ENCODE peak calls at places on chromosomes 12 and 14, in eight cellular contexts. A, E, D, M, J, B, N and T are unnamed samples.

GRCh38 chr14:24634158-24634557 is at the start of gene GZMB:
- DNase-seq in A (no peak), E (no peak), D (no peak), M (no peak), J (no peak), B (peak), N (no peak), T (no peak)

GRCh38 chr14:96119947-96120346 is 80.8 kb downstream of the C14orf132 start:
- DNase-seq in A (no peak), E (no peak), D (no peak), M (no peak), J (no peak), B (no peak), N (no peak), T (no peak)

GRCh38 chr12:69898236-69898635 is 73.2 kb downstream of the MYRFL start:
- DNase-seq in A (no peak), E (no peak), D (no peak), M (no peak), J (no peak), B (no peak), N (no peak), T (no peak)

GRCh38 chr12:124577374-124577773 is 10.0 kb upstream of the NCOR2 start:
- DNase-seq in A (no peak), E (no peak), D (no peak), M (no peak), J (no peak), B (no peak), N (no peak), T (no peak)

GRCh38 chr12:29759950-29760349 is 23.8 kb downstream of the TMTC1 start:
- DNase-seq in A (no peak), E (no peak), D (no peak), M (no peak), J (no peak), B (no peak), N (no peak), T (no peak)

GRCh38 chr12:53061404-53062010 is 11.6 kb downstream of the TNS2 start:
- DNase-seq in A (peak), E (peak), D (no peak), M (peak), J (peak), B (no peak), N (peak), T (no peak)

GRCh38 chr14:81336009-81336408 is 64.1 kb downstream of the STON2 start:
- DNase-seq in A (no peak), E (no peak), D (no peak), M (no peak), J (no peak), B (no peak), N (no peak), T (no peak)

GRCh38 chr12:122830517-122831214 is 4.6 kb upstream of the HIP1R start:
- DNase-seq in A (no peak), E (peak), D (no peak), M (no peak), J (no peak), B (no peak), N (peak), T (no peak)

GRCh38 chr14:92956961-92957360 is 34.0 kb downstream of the CHGA start:
- DNase-seq in A (no peak), E (no peak), D (no peak), M (no peak), J (no peak), B (peak), N (no peak), T (no peak)

GRCh38 chr12:30779578-30779977 is 24.8 kb upstream of the CAPRIN2 start:
- DNase-seq in A (no peak), E (no peak), D (no peak), M (no peak), J (no peak), B (no peak), N (no peak), T (no peak)

GRCh38 chr14:79643132-79643531 is 568.2 kb downstream of the DIO2 start:
- DNase-seq in A (no peak), E (no peak), D (no peak), M (no peak), J (no peak), B (no peak), N (no peak), T (no peak)

GRCh38 chr12:17203497-17203896 is 597.5 kb upstream of the LMO3 start:
- DNase-seq in A (no peak), E (no peak), D (no peak), M (no peak), J (no peak), B (no peak), N (no peak), T (no peak)

GRCh38 chr12:113819495-113819894 is 146.6 kb downstream of the RBM19 start:
- DNase-seq in A (no peak), E (no peak), D (no peak), M (no peak), J (no peak), B (no peak), N (no peak), T (no peak)

GRCh38 chr14:65349100-65349499 is 63.4 kb upstream of the FUT8 start:
- DNase-seq in A (no peak), E (no peak), D (no peak), M (peak), J (no peak), B (no peak), N (no peak), T (no peak)

GRCh38 chr12:125533434-125534029 is 468.3 kb downstream of the AACS start:
- DNase-seq in A (no peak), E (peak), D (peak), M (peak), J (peak), B (no peak), N (no peak), T (no peak)

GRCh38 chr12:84994436-84994835 is 41.6 kb downstream of the TSPAN19 start:
- DNase-seq in A (no peak), E (no peak), D (no peak), M (no peak), J (no peak), B (no peak), N (no peak), T (no peak)

GRCh38 chr12:52148541-52149181 is 43.2 kb downstream of the KRT80 start:
- DNase-seq in A (no peak), E (peak), D (no peak), M (no peak), J (no peak), B (peak), N (peak), T (no peak)

GRCh38 chr14:75201087-75201486 is 24.7 kb upstream of the TMED10 start:
- DNase-seq in A (no peak), E (no peak), D (no peak), M (no peak), J (no peak), B (no peak), N (no peak), T (no peak)

GRCh38 chr12:53365245-53365904 is 14.6 kb upstream of the SP1 start:
- DNase-seq in A (no peak), E (no peak), D (no peak), M (no peak), J (no peak), B (no peak), N (no peak), T (no peak)

GRCh38 chr14:89367449-89368120 is 49.4 kb downstream of the FOXN3 start:
- DNase-seq in A (no peak), E (no peak), D (no peak), M (no peak), J (no peak), B (no peak), N (no peak), T (no peak)

GRCh38 chr12:51788876-51789275 is 59.6 kb downstream of the FIGNL2 start:
- DNase-seq in A (no peak), E (no peak), D (no peak), M (no peak), J (no peak), B (no peak), N (no peak), T (no peak)

GRCh38 chr14:45716506-45716905 is 463.5 kb upstream of the MIS18BP1 start:
- DNase-seq in A (no peak), E (peak), D (no peak), M (peak), J (no peak), B (no peak), N (no peak), T (no peak)

GRCh38 chr14:66078031-66078430 is 408.1 kb upstream of the CCDC196 start:
- DNase-seq in A (no peak), E (no peak), D (no peak), M (no peak), J (no peak), B (no peak), N (no peak), T (no peak)

GRCh38 chr12:68557011-68557715 is 53.5 kb upstream of the RAP1B start:
- DNase-seq in A (no peak), E (peak), D (no peak), M (no peak), J (no peak), B (no peak), N (no peak), T (no peak)

GRCh38 chr14:103863245-103863644 is 15.9 kb upstream of the PPP1R13B start:
- DNase-seq in A (no peak), E (no peak), D (no peak), M (no peak), J (no peak), B (peak), N (no peak), T (no peak)

GRCh38 chr12:31491819-31492598 is 98.9 kb downstream of the DENND5B start:
- DNase-seq in A (no peak), E (peak), D (no peak), M (peak), J (peak), B (no peak), N (peak), T (no peak)

GRCh38 chr14:59406454-59407245 is 58.5 kb downstream of the GPR135 start:
- DNase-seq in A (no peak), E (no peak), D (no peak), M (peak), J (no peak), B (no peak), N (no peak), T (no peak)

GRCh38 chr12:97960225-97960624 is 497.6 kb downstream of the RMST start:
- DNase-seq in A (no peak), E (no peak), D (no peak), M (no peak), J (no peak), B (no peak), N (no peak), T (no peak)

GRCh38 chr12:40253936-40254335 is 29.1 kb downstream of the LRRK2 start:
- DNase-seq in A (no peak), E (no peak), D (no peak), M (no peak), J (no peak), B (no peak), N (no peak), T (no peak)

GRCh38 chr12:58502857-58503256 is 417.4 kb downstream of the LRIG3 start:
- DNase-seq in A (no peak), E (no peak), D (no peak), M (no peak), J (no peak), B (no peak), N (no peak), T (no peak)

GRCh38 chr12:106301611-106302321 is 767 bp upstream of the TCP11L2 start:
- DNase-seq in A (no peak), E (peak), D (peak), M (no peak), J (peak), B (no peak), N (no peak), T (no peak)

GRCh38 chr12:12333407-12333831 is 16.6 kb downstream of the MANSC1 start:
- DNase-seq in A (peak), E (no peak), D (no peak), M (no peak), J (no peak), B (no peak), N (no peak), T (no peak)

GRCh38 chr14:68507544-68508081 is 285.3 kb downstream of the ZFP36L1 start:
- DNase-seq in A (no peak), E (no peak), D (no peak), M (no peak), J (no peak), B (no peak), N (no peak), T (no peak)

GRCh38 chr12:82810568-82810967 is 123.9 kb downstream of the TMTC2 start:
- DNase-seq in A (no peak), E (no peak), D (no peak), M (no peak), J (no peak), B (no peak), N (no peak), T (no peak)

DNA sequence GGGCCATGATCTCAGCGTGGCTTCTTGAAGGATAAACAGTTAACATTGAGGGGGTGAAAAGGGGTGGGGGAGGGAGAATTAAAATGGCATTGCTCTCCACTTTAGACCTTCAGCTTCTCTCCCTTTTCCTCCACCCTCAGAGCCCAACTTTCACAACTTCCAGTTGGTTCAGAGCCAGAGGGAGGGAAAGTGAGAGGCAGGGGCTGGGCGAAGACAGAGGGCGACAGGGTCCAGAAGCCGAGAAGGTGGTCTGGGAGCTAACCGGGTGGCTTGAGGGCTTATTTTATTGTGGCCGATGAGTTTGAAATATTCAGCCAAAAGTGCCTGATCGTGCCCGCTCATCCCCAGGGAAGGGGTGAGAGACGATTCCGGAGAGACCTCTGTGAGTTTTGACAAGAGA is 4.1 kb downstream of the BMP4 start:
- DNase-seq in A (no peak), E (no peak), D (no peak), M (no peak), J (no peak), B (no peak), N (no peak), T (no peak)
- H3K4me3 ChIP-seq in A (peak), E (peak), D (peak), M (peak), J (peak), B (peak), N (no peak), T (peak)

GRCh38 chr12:109573029-109573913 is at the start of the genes MMAB and MVK:
- DNase-seq in A (peak), E (peak), D (peak), M (peak), J (peak), B (peak), N (peak), T (no peak)
- TF ChIP-seq POLR2A in A (peak), E (peak), D (no peak), M (peak), J (peak), B (no peak), N (peak), T (peak)

GRCh38 chr12:1314523-1314922 is 279.9 kb downstream of the FBXL14 start:
- DNase-seq in A (no peak), E (no peak), D (no peak), M (no peak), J (no peak), B (no peak), N (no peak), T (no peak)

GRCh38 chr12:1313906-1314305 is 280.5 kb downstream of the FBXL14 start:
- DNase-seq in A (no peak), E (no peak), D (no peak), M (no peak), J (no peak), B (no peak), N (no peak), T (no peak)

GRCh38 chr12:1320021-1320420 is 274.4 kb downstream of the FBXL14 start:
- DNase-seq in A (no peak), E (no peak), D (no peak), M (no peak), J (no peak), B (no peak), N (no peak), T (no peak)

GRCh38 chr12:1319215-1319614 is 275.2 kb downstream of the FBXL14 start:
- DNase-seq in A (no peak), E (no peak), D (no peak), M (no peak), J (no peak), B (no peak), N (no peak), T (no peak)

DNA sequence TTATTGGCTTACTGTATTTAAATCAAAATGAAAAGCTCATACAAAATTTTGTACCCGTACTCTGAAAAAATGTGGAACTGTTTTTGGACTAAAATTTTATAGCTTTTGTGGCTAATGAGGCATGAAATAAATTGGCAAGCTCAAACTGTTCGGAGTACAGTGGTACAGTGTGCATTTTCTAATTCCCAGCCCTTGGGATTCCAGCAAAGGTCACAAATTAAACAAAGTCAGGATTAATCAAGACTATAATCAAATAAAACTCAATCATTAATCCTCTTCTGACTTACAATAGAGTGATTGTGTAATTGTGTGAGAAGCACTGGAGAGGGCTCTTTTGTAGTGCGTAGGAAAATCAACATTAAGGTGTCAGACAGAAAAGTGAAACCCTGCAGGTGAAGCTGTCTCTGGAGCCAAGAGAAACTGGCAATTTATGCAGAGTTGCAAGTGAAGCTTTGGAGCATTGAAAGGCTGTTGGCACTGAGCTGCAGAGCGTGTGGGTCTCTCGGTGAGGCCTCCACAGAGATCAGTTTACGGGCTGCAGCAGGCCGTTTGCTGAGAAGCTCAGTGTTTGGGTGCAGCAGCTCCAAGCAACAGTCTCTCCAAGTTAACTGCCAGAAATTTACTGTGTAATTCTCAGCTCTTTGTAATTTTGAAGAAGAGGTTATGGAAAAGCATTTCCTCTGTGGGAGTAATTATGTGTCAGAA is 275.9 kb downstream of the FBXL14 start:
- DNase-seq in A (peak), E (no peak), D (no peak), M (no peak), J (no peak), B (no peak), N (no peak), T (no peak)
- H3K4me3 ChIP-seq in A (no peak), E (no peak), D (no peak), M (no peak), J (no peak), B (no peak), N (no peak), T (no peak)

DNA sequence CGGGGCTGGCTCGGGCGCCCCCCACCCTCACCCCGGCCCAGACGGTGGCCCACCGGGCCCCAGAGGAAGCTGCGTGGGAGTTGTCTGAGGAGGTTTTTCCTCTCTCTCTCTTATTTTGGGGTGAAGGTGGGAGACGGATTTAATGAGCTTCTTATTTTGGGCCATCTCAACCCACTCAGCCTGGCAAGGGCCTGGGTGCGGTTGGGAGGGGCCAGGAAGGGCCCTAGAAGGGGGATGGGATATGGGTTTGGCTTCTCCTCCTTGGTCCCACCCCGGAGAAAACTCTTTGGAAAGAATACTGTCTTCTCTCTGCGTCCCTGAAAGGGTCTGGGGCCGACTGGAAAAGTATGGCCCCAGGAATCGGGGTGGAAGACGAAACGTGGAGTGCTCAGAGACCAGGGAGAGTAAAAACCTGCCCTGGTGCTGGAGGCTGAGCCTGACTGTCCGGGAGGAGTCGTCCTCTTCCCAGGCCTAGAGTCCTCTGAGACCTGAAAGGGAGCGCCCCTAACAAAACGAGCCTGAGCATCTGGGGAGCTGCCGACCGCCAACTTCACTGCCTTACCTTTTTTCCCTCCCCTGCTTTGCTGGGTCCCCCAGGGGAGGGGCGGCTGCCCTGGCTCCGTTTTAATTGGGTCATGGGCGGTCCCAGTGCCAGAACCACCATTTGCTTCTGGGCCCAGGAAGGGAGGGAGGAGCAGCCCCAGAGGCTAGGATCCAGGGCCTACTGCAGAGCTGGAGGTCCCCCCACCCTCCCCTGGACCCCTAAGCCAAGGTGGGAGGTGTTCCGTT is 1.6 kb downstream of the MMP14 start:
- DNase-seq in A (peak), E (no peak), D (peak), M (no peak), J (no peak), B (peak), N (no peak), T (no peak)
- TF ChIP-seq POLR2A in A (peak), E (no peak), D (no peak), M (no peak), J (no peak), B (no peak), N (no peak), T (peak)

GRCh38 chr14:85934123-85934885 is 404.4 kb downstream of the FLRT2 start:
- DNase-seq in A (peak), E (peak), D (no peak), M (peak), J (no peak), B (no peak), N (no peak), T (no peak)

GRCh38 chr14:85934886-85935254 is 404.9 kb downstream of the FLRT2 start:
- DNase-seq in A (no peak), E (peak), D (no peak), M (no peak), J (no peak), B (no peak), N (no peak), T (no peak)
- H3K4me3 ChIP-seq in A (peak), E (peak), D (no peak), M (peak), J (peak), B (peak), N (no peak), T (peak)

DNA sequence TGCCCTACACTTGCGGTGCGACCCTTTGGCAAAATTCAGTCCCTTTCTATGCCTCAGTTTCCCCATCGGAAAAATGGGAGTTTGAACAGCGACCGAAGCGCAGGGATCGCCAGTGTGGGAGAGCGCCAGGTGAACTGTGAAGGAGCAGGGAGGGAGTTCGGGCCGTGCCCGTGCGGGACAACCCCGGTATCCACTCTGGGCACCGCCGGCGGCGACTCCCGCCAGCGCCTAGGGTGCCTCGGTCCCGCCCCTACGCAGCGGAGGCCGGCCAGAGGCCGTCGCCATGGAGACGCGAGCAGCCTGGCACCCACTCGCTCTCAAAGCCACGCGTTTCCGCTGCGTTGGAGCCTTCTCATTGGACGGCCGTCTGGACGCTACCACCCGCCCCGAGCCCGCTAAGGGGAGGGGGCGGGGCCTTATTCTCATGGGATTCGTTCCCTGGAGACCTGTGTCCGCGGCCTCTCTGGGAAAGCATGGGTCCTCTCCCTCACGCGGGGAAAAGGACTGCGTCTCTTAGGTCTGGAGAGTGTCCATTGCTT is 729 bp upstream of the MLEC start:
- DNase-seq in A (peak), E (peak), D (peak), M (peak), J (peak), B (peak), N (peak), T (peak)
- TF ChIP-seq POLR2A in A (peak), E (peak), D (peak), M (peak), J (no peak), B (no peak), N (peak), T (peak)

GRCh38 chr12:54689984-54690383 is 41.8 kb upstream of the DCD start:
- DNase-seq in A (no peak), E (peak), D (no peak), M (no peak), J (no peak), B (no peak), N (peak), T (no peak)
- H3K4me3 ChIP-seq in A (no peak), E (no peak), D (no peak), M (no peak), J (no peak), B (no peak), N (no peak), T (no peak)